ENCODE peak calls at places on chromosomes 3 and 15, in ten cellular contexts. C is stimulated activated naive CD8-positive, alpha-beta T cell treated with anti-CD3 and anti-CD28 coated beads, Interleukin-15, amount 100 ng/mL, for 72 hours; H is stimulated activated CD4-positive, alpha-beta T cell treated with anti-CD3 and anti-CD28 coated beads, Interleukin-2, amount 100 ng/mL, for 48 hours; B is lung; G is hepatic stellate cell; N is breast epithelium; Y is LHCN-M2; Z is adrenal gland; R is germinal center; J is right cardiac atrium. W is an unnamed sample.

GRCh38 chr15:90869601-90870353 is 1.4 kb downstream of the FURIN start:
- DNase-seq in Z (peak), H (no peak), N (no peak), C (peak), B (peak), Y (peak), R (no peak), J (peak), G (peak), W (peak)

GRCh38 chr3:182233405-182233804 is 521.7 kb downstream of the SOX2 start:
- DNase-seq in Z (no peak), R (no peak), J (no peak), H (no peak), C (no peak), Y (no peak), B (no peak), N (no peak), G (no peak), W (no peak)

GRCh38 chr3:54003136-54003535 is 111.5 kb upstream of the SELENOK start:
- DNase-seq in C (no peak), Z (no peak), Y (no peak), B (no peak), J (no peak), N (no peak), H (no peak), G (no peak), R (no peak), W (no peak)

GRCh38 chr3:12957334-12957733 is 115.9 kb downstream of the IQSEC1 start:
- DNase-seq in J (peak), R (no peak), G (no peak), Z (no peak), N (no peak), B (no peak), H (no peak), C (no peak), Y (no peak), W (no peak)

GRCh38 chr3:116139607-116140006 is 305.7 kb downstream of the LSAMP start:
- DNase-seq in G (no peak), H (no peak), Y (peak), C (no peak), B (no peak), Z (no peak), N (no peak), J (no peak), R (no peak), W (no peak)

GRCh38 chr3:126913524-126913923 is 69.4 kb upstream of the PLXNA1 start:
- DNase-seq in B (no peak), Y (no peak), J (no peak), H (no peak), R (no peak), Z (no peak), C (peak), N (no peak), G (no peak), W (no peak)

GRCh38 chr3:42256135-42256819 is 9.7 kb downstream of the CCK start:
- DNase-seq in Z (no peak), C (no peak), J (no peak), Y (peak), H (no peak), G (no peak), B (no peak), N (no peak), R (no peak), W (no peak)

GRCh38 chr15:89885611-89886010 is 8.2 kb downstream of the AP3S2 start:
- DNase-seq in B (no peak), C (no peak), R (no peak), N (no peak), G (no peak), H (no peak), Z (no peak), Y (no peak), J (no peak), W (no peak)

GRCh38 chr3:67094769-67095168 is 96.7 kb downstream of the KBTBD8 start:
- DNase-seq in R (no peak), Z (no peak), N (no peak), G (no peak), Y (no peak), H (no peak), J (no peak), B (no peak), C (no peak), W (no peak)